ENCODE peak calls at places on chromosomes 12 and 14, in seven cellular contexts. G is AG04450; D is GM23338; Y is HuH-7; F is stimulated activated CD4-positive, alpha-beta T cell treated with anti-CD3 and anti-CD28 coated beads, Interleukin-1b, Interleukin-23, amount 100 ng/mL, for 1 hour; J is CD4-positive, alpha-beta T cell; U is COR-L47. I is an unnamed sample.

GRCh38 chr14:101889898-101890297 is 74.5 kb upstream of the DYNC1H1 start:
- DNase-seq in D (no peak), U (no peak), Y (no peak), F (no peak), G (no peak), J (no peak), I (no peak)

GRCh38 chr14:61532818-61533217 is 162.5 kb upstream of the HIF1A start:
- DNase-seq in F (no peak), J (no peak), Y (no peak), U (no peak), D (no peak), G (no peak), I (no peak)

GRCh38 chr14:23727566-23728335 is 91.6 kb downstream of the DHRS2 start:
- DNase-seq in G (no peak), J (no peak), F (no peak), Y (peak; percentile 72), U (no peak), D (peak; percentile 80), I (peak; percentile 75)

GRCh38 chr12:107373238-107373809 is 280.0 kb upstream of the CRY1 start:
- DNase-seq in J (no peak), U (no peak), D (no peak), G (no peak), F (no peak), Y (no peak), I (no peak)

GRCh38 chr14:87628129-87628528 is 364.9 kb downstream of the GALC start:
- DNase-seq in U (peak; percentile 83), D (peak; percentile 63), J (no peak), F (no peak), Y (no peak), G (peak; percentile 10), I (peak; percentile 63)

GRCh38 chr12:56299308-56299852 is 750 bp downstream of the CS start:
- DNase-seq in G (no peak), Y (no peak), F (no peak), U (no peak), D (no peak), J (peak; percentile 15), I (peak; percentile 17)

GRCh38 chr12:42960087-42960527 is 370.6 kb upstream of the PRICKLE1 start:
- DNase-seq in G (no peak), D (no peak), Y (no peak), J (no peak), F (no peak), U (no peak), I (no peak)

GRCh38 chr14:22471545-22472121 is 117.4 kb downstream of the DAD1 start:
- DNase-seq in F (no peak), J (no peak), D (peak; percentile 73), G (no peak), U (no peak), Y (peak; percentile 30), I (peak; percentile 25)

I was measured in AG08396.